ENCODE peak calls at places on chromosomes 4 and X, in seven cellular contexts. F is neural crest cell; I is stimulated activated naive CD4-positive, alpha-beta T cell treated with Interleukin-2 at 50 U/mL for 16 hours; X is NB4; Q is stimulated activated CD4-positive, alpha-beta T cell treated with anti-CD3 and anti-CD28 coated beads, Interleukin-2, amount 100 ng/mL, for 48 hours; N is activated gamma-delta T cell treated with anti-CD3 and anti-CD28 coated beads, Interleukin-2, amount 50 U/mL, for 16 hours; R is HL-60. G is an unnamed sample.

GRCh38 chr4:153676984-153677383 is 7.1 kb upstream of the TLR2 start:
- DNase-seq in N (no peak), F (no peak), I (no peak), Q (no peak), X (no peak), R (no peak), G (no peak)

GRCh38 chr4:71441186-71442169 is 102.7 kb downstream of the SLC4A4 start:
- DNase-seq in Q (no peak), F (no peak), R (no peak), X (no peak), N (no peak), I (no peak), G (no peak)

GRCh38 chrX:67619253-67619652 is 75.4 kb downstream of the AR start:
- DNase-seq in R (no peak), N (no peak), Q (no peak), I (no peak), X (no peak), F (no peak), G (no peak)

GRCh38 chr4:110198472-110199419 is at the start of gene ELOVL6:
- DNase-seq in N (no peak), R (no peak), I (peak; percentile 21), X (peak; percentile 76), F (peak; percentile 81), Q (peak; percentile 16), G (no peak)

GRCh38 chr4:127505203-127505602 is 127.6 kb upstream of the INTU start:
- DNase-seq in R (no peak), I (no peak), N (no peak), F (no peak), Q (no peak), X (no peak), G (peak; percentile 90)

GRCh38 chr4:173367946-173368345 is 2.8 kb upstream of the SAP30 start:
- DNase-seq in F (no peak), X (no peak), N (no peak), R (no peak), I (no peak), Q (no peak), G (no peak)

GRCh38 chr4:925171-925570 is 6.9 kb downstream of the GAK start:
- DNase-seq in R (no peak), N (no peak), F (no peak), I (no peak), Q (no peak), X (no peak), G (no peak)

GRCh38 chr4:38328963-38329729 is 334.9 kb upstream of the KLF3 start:
- DNase-seq in N (no peak), I (no peak), Q (no peak), F (no peak), X (no peak), R (peak; percentile 25), G (no peak)

GRCh38 chrX:103211012-103211715 is 3.7 kb upstream of the BEX4 start:
- DNase-seq in F (peak; percentile 38), X (peak; percentile 48), I (peak; percentile 0), N (peak; percentile 9), R (peak; percentile 28), Q (peak; percentile 5), G (no peak)

GRCh38 chr4:123409301-123409700 is 12.7 kb downstream of the SPRY1 start:
- DNase-seq in Q (no peak), F (no peak), R (no peak), N (no peak), X (no peak), I (no peak), G (no peak)

GRCh38 chr4:172601195-172601594 is 567.4 kb upstream of the GALNT7 start:
- DNase-seq in F (no peak), I (no peak), N (no peak), Q (no peak), X (no peak), R (no peak), G (no peak)

GRCh38 chrX:103678199-103678993 is 8.1 kb downstream of the MORF4L2 start:
- DNase-seq in Q (no peak), X (no peak), N (no peak), R (no peak), F (no peak), I (no peak), G (no peak)

GRCh38 chr4:121817006-121817405 is 6.7 kb downstream of the CCNA2 start:
- DNase-seq in I (no peak), X (no peak), R (no peak), F (no peak), N (no peak), Q (no peak), G (no peak)

GRCh38 chr4:184359905-184360304 is 114.4 kb downstream of the IRF2 start:
- DNase-seq in X (no peak), I (no peak), Q (no peak), F (no peak), R (no peak), N (no peak), G (no peak)

GRCh38 chr4:129822708-129823504 is 727.0 kb downstream of the C4orf33 start:
- DNase-seq in I (no peak), Q (no peak), F (no peak), X (peak; percentile 31), N (no peak), R (no peak), G (no peak)

GRCh38 chr4:158775091-158775651 is 6.3 kb downstream of the FNIP2 start:
- DNase-seq in R (no peak), Q (no peak), X (no peak), F (no peak), N (no peak), I (no peak), G (no peak)

GRCh38 chrX:1031521-1032430 is 180.7 kb downstream of the CRLF2 start:
- DNase-seq in X (no peak), I (no peak), N (no peak), F (no peak), Q (no peak), R (no peak), G (no peak)

GRCh38 chr4:161448550-161449180 is 715.1 kb downstream of the FSTL5 start:
- DNase-seq in I (no peak), Q (no peak), F (no peak), N (no peak), X (no peak), R (no peak), G (no peak)

GRCh38 chr4:71229477-71230257 is 109.2 kb upstream of the SLC4A4 start:
- DNase-seq in Q (no peak), F (peak; percentile 25), N (no peak), R (no peak), X (peak; percentile 20), I (no peak), G (peak; percentile 66)

GRCh38 chrX:34629572-34629971 is 27.5 kb downstream of the TMEM47 start:
- DNase-seq in Q (no peak), R (no peak), F (no peak), X (no peak), N (no peak), I (no peak), G (peak; percentile 95)

GRCh38 chr4:187073820-187074219 is 350.2 kb upstream of the FAT1 start:
- DNase-seq in X (no peak), N (no peak), Q (no peak), I (no peak), F (no peak), R (no peak), G (no peak)

GRCh38 chr4:123750044-123750443 is 353.4 kb downstream of the SPRY1 start:
- DNase-seq in N (no peak), Q (no peak), I (no peak), F (no peak), X (no peak), R (peak; percentile 9), G (no peak)

GRCh38 chr4:105306820-105307219 is 160.1 kb downstream of the TET2 start:
- DNase-seq in R (no peak), F (no peak), Q (no peak), I (no peak), X (no peak), N (no peak), G (no peak)

GRCh38 chr4:44256414-44256813 is 192.2 kb downstream of the KCTD8 start:
- DNase-seq in R (no peak), F (no peak), X (peak; percentile 3), Q (no peak), I (no peak), N (no peak), G (no peak)

GRCh38 chr4:188596027-188596426 is 456.8 kb downstream of the TRIML1 start:
- DNase-seq in N (no peak), Q (no peak), X (no peak), I (no peak), F (no peak), R (no peak), G (no peak)

GRCh38 chr4:87848622-87849351 is 16.0 kb downstream of the MEPE start:
- DNase-seq in Q (peak; percentile 21), X (peak; percentile 81), R (peak; percentile 53), N (no peak), F (peak; percentile 39), I (no peak), G (peak; percentile 56)

GRCh38 chr4:32163125-32163524 is 1443.0 kb downstream of the PCDH7 start:
- DNase-seq in F (no peak), Q (no peak), X (peak; percentile 71), R (peak; percentile 18), I (no peak), N (no peak), G (no peak)

GRCh38 chr4:174926958-174927357 is 8.8 kb downstream of the ADAM29 start:
- DNase-seq in N (no peak), X (no peak), F (no peak), Q (no peak), R (no peak), I (no peak), G (no peak)

GRCh38 chrX:149568701-149569296 is 18.5 kb downstream of the MAGEA9B start:
- DNase-seq in R (no peak), I (no peak), X (no peak), F (no peak), N (no peak), Q (no peak), G (no peak)

GRCh38 chrX:28590394-28590793 is 3.1 kb downstream of the IL1RAPL1 start:
- DNase-seq in I (no peak), Q (no peak), X (no peak), R (no peak), N (no peak), F (no peak), G (no peak)

GRCh38 chr4:16752150-16752549 is 146.3 kb downstream of the LDB2 start:
- DNase-seq in I (no peak), X (no peak), F (no peak), Q (no peak), N (no peak), R (no peak), G (no peak)